ENCODE peak calls at places on chromosomes 11 and 22, in six cellular contexts. Y is lower leg skin; D is Peyer's patch; Q is left lung; M is MM.1S; O is activated CD8-positive, alpha-beta T cell treated with anti-CD3 and anti-CD28 coated beads for 36 hours. A is an unnamed sample.

GRCh38 chr11:118435233-118435892 is 929 bp upstream of the KMT2A start:
- DNase-seq in Y (peak), D (peak), Q (peak), M (peak), O (peak), A (peak)

GRCh38 chr22:20430641-20431519 is 6.7 kb downstream of the SCARF2 start:
- DNase-seq in Y (no peak), D (peak), Q (peak), M (no peak), O (peak), A (no peak)

GRCh38 chr22:41447435-41448188 is 1.0 kb upstream of the TOB2 start:
- DNase-seq in Y (peak), D (peak), Q (peak), M (peak), O (peak), A (peak)

GRCh38 chr11:41784513-41785335 is 325.3 kb upstream of the LRRC4C start:
- DNase-seq in Y (no peak), D (peak), Q (peak), M (no peak), O (no peak), A (no peak)

GRCh38 chr11:19326499-19326898 is 85.8 kb upstream of the E2F8 start:
- DNase-seq in Y (no peak), D (no peak), Q (no peak), M (peak), O (no peak), A (no peak)

GRCh38 chr11:130636672-130637463 is 188.4 kb downstream of the ADAMTS15 start:
- DNase-seq in Y (no peak), D (no peak), Q (no peak), M (no peak), O (no peak), A (no peak)

GRCh38 chr11:122309262-122309925 is 193.4 kb upstream of the BLID start:
- DNase-seq in Y (no peak), D (no peak), Q (no peak), M (no peak), O (no peak), A (no peak)

GRCh38 chr11:2434506-2435255 is 9.6 kb downstream of the TRPM5 start:
- DNase-seq in Y (no peak), D (no peak), Q (no peak), M (no peak), O (no peak), A (no peak)

GRCh38 chr11:14969922-14970323 is 2.2 kb downstream of the CALCA start:
- DNase-seq in Y (no peak), D (no peak), Q (peak), M (peak), O (peak), A (no peak)

GRCh38 chr22:50575426-50575941 is 2.7 kb downstream of the CPT1B start:
- DNase-seq in Y (no peak), D (no peak), Q (no peak), M (no peak), O (no peak), A (no peak)

GRCh38 chr11:116601734-116602636 is 170.8 kb downstream of the BUD13 start:
- DNase-seq in Y (no peak), D (no peak), Q (no peak), M (no peak), O (no peak), A (no peak)

GRCh38 chr11:77783023-77783422 is 37.5 kb downstream of the RSF1 start:
- DNase-seq in Y (no peak), D (no peak), Q (no peak), M (no peak), O (no peak), A (no peak)

GRCh38 chr11:733072-733471 is 14.2 kb upstream of the TALDO1 start:
- DNase-seq in Y (no peak), D (no peak), Q (no peak), M (no peak), O (no peak), A (no peak)

DNA sequence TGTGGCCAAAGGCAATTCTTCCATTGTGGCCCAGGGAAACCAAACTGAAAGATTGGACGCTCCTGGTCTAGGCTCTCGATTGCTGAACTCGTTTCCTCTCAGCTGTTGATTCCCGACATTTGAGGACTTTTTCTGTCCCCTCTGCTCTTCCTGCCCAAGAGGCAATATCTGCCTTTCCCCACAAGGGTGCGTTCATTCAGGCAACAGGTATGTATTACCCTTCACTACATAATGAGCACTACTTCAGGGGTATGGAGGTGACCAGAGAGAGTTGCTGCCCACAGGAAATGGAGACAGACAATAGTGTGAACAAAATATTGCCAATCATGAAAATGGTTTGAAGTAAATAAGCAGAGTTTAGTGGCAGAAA is 8.2 kb downstream of the PTH start:
- DNase-seq in Y (no peak), D (no peak), Q (no peak), M (no peak), O (no peak), A (no peak)
- TF ChIP-seq CTCF in Y (no peak), D (no peak), Q (no peak), M (peak), O (peak), A (no peak)

GRCh38 chr11:10485646-10486045 is 30.6 kb downstream of the AMPD3 start:
- DNase-seq in Y (no peak), D (no peak), Q (no peak), M (no peak), O (no peak), A (no peak)

GRCh38 chr11:10484461-10485180 is 29.6 kb downstream of the AMPD3 start:
- DNase-seq in Y (no peak), D (peak), Q (no peak), M (no peak), O (no peak), A (no peak)

GRCh38 chr11:10481567-10482349 is 26.7 kb downstream of the AMPD3 start:
- DNase-seq in Y (no peak), D (peak), Q (no peak), M (no peak), O (no peak), A (no peak)

GRCh38 chr11:10483174-10483573 is 28.1 kb downstream of the AMPD3 start:
- DNase-seq in Y (no peak), D (peak), Q (no peak), M (no peak), O (no peak), A (no peak)

GRCh38 chr11:10483584-10483983 is 28.5 kb downstream of the AMPD3 start:
- DNase-seq in Y (no peak), D (peak), Q (no peak), M (no peak), O (no peak), A (no peak)
- TF ChIP-seq CTCF in Y (no peak), D (no peak), Q (no peak), M (no peak), O (no peak), A (no peak)

DNA sequence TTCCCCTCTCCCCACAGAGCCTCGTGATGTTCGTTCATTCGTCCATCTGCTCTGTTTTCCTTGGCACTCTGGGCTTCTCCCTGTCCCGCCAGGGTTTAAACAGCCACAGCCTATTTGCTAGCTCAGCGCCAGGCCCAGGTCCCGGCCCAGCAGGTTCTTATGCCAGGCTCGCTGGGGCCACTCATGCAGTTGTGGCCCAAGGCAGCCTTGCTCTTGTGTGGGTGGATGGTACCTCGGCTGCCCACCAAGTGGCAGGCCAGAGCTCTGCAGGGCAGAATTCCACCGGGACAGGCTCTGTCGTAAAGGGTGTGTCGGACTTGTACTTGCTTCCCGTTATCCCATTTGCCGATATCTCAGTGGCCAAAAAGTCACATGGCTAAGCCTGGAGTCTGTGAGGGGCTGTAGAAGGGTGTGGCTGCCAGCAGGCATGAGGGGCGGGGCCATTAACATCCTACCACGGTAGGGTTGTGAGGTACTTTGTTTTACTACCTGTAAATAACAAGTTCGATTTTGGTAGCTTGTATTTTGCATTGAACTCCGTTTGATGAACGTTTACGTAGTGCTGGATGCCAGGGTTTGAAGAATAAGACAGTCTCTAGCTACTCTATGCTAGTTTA is 7.9 kb downstream of the FAM118A start:
- DNase-seq in Y (peak), D (peak), Q (no peak), M (no peak), O (peak), A (no peak)
- TF ChIP-seq CTCF in Y (no peak), D (no peak), Q (no peak), M (no peak), O (no peak), A (peak)

GRCh38 chr11:43681543-43681942 is 1.0 kb downstream of the HSD17B12 start:
- DNase-seq in Y (no peak), D (no peak), Q (no peak), M (no peak), O (no peak), A (no peak)

GRCh38 chr11:43676933-43677332 is 3.6 kb upstream of the HSD17B12 start:
- DNase-seq in Y (no peak), D (no peak), Q (no peak), M (no peak), O (no peak), A (no peak)

GRCh38 chr11:43685483-43685882 is 4.9 kb downstream of the HSD17B12 start:
- DNase-seq in Y (no peak), D (no peak), Q (no peak), M (peak), O (no peak), A (no peak)

GRCh38 chr11:43686207-43686606 is 5.7 kb downstream of the HSD17B12 start:
- DNase-seq in Y (no peak), D (no peak), Q (no peak), M (no peak), O (no peak), A (no peak)

DNA sequence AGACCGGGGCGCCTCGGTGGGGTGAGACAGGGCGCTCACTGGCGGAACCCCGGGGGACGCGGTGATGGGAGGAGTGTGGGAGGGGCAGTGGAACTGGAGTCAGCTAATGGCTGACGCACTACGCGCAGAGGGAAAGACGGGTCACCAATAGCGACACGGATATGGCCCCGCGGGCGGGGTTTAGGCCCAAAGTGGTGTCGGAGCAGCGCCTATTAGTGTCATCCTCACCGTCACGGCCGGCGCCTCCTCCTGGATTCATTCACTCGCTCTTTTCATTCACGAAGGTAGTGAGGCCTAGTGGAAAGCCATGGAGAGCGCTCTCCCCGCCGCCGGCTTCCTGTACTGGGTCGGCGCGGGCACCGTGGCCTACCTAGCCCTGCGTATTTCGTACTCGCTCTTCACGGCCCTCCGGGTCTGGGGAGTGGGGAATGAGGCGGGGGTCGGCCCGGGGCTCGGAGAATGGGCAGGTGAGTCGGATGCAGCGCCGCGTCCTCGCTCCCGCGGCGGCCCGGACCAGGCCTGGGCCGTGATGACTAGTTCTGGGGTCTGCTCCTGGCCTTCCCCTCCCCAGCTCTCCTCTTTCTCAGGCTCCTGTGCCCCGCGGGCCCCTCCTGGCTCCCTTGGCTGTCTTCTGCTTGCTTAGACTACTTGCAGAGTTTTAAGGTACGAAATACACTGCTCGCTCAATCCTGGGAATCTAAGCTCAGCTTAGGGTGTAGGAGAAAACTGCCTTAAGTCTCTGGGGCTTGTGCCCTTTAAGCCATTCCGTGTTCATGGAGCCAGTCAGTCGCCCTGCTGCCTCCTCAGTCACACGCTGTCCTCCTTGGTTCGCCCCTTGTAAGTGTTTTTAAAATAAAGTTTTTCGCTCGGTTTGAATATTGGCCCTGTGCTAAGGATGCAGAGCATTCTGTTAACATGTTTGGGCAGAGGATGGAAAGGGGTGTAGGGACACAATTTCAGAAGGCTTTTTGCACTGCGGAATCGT is at the start of gene HSD17B12:
- DNase-seq in Y (peak), D (peak), Q (peak), M (peak), O (peak), A (peak)
- TF ChIP-seq CTCF in Y (no peak), D (no peak), Q (no peak), M (no peak), O (no peak), A (no peak)

GRCh38 chr22:47423266-47423665 is 660.8 kb downstream of the TBC1D22A start:
- DNase-seq in Y (no peak), D (no peak), Q (no peak), M (no peak), O (no peak), A (peak)

GRCh38 chr22:47420211-47420610 is 657.8 kb downstream of the TBC1D22A start:
- DNase-seq in Y (no peak), D (peak), Q (no peak), M (no peak), O (no peak), A (no peak)

GRCh38 chr22:47422736-47423135 is 660.3 kb downstream of the TBC1D22A start:
- DNase-seq in Y (no peak), D (no peak), Q (no peak), M (no peak), O (no peak), A (peak)

GRCh38 chr22:47421846-47422245 is 659.4 kb downstream of the TBC1D22A start:
- DNase-seq in Y (no peak), D (no peak), Q (no peak), M (no peak), O (no peak), A (peak)

GRCh38 chr22:47423861-47424820 is 661.7 kb downstream of the TBC1D22A start:
- DNase-seq in Y (no peak), D (no peak), Q (no peak), M (no peak), O (no peak), A (peak)
- TF ChIP-seq CTCF in Y (no peak), D (no peak), Q (no peak), M (no peak), O (no peak), A (no peak)

A was measured in osteocyte.